ENCODE peak calls at places on chromosome 13, in eight cellular contexts. J is transverse colon, K is glutamatergic neuron, B is right lobe of liver, Q is mucosa of descending colon, R is astrocyte, L is dorsolateral prefrontal cortex, S is prostate gland. D is an unnamed sample.

GRCh38 chr13:102556806-102557205 is 40.0 kb upstream of the TPP2 start:
- DNase-seq in J (no peak), K (no peak), B (no peak), Q (no peak), R (no peak), L (no peak), S (no peak), D (no peak)

GRCh38 chr13:75302031-75302430 is 179.9 kb downstream of the TBC1D4 start:
- DNase-seq in J (no peak), K (no peak), B (no peak), Q (no peak), R (no peak), L (no peak), S (no peak), D (no peak)

GRCh38 chr13:35978607-35979316 is 152.4 kb downstream of the DCLK1 start:
- DNase-seq in J (no peak), K (no peak), B (no peak), Q (peak), R (peak), L (no peak), S (peak), D (peak)

GRCh38 chr13:53054569-53054968 is 26.0 kb downstream of the OLFM4 start:
- DNase-seq in J (no peak), K (no peak), B (no peak), Q (no peak), R (no peak), L (no peak), S (no peak), D (no peak)

GRCh38 chr13:28750187-28751045 is 31.6 kb upstream of the SLC46A3 start:
- DNase-seq in J (no peak), K (no peak), B (no peak), Q (no peak), R (no peak), L (no peak), S (no peak), D (no peak)

GRCh38 chr13:75596657-75597182 is 39.4 kb upstream of the LMO7 start:
- DNase-seq in J (no peak), K (no peak), B (no peak), Q (no peak), R (no peak), L (no peak), S (no peak), D (no peak)

GRCh38 chr13:110799246-110800236 is 86.0 kb downstream of the ING1 start:
- DNase-seq in J (no peak), K (no peak), B (no peak), Q (no peak), R (peak), L (no peak), S (no peak), D (no peak)

GRCh38 chr13:76798037-76798436 is 88.2 kb downstream of the KCTD12 start:
- DNase-seq in J (no peak), K (no peak), B (no peak), Q (no peak), R (no peak), L (no peak), S (no peak), D (no peak)

GRCh38 chr13:46580362-46580839 is 27.4 kb downstream of the LRCH1 start:
- DNase-seq in J (no peak), K (no peak), B (no peak), Q (no peak), R (no peak), L (no peak), S (no peak), D (no peak)

GRCh38 chr13:59425211-59425721 is 738.5 kb downstream of the DIAPH3 start:
- DNase-seq in J (no peak), K (no peak), B (no peak), Q (no peak), R (peak), L (no peak), S (no peak), D (no peak)

GRCh38 chr13:99955747-99956472 is 15.7 kb downstream of the ZIC5 start:
- DNase-seq in J (no peak), K (no peak), B (no peak), Q (no peak), R (peak), L (no peak), S (no peak), D (peak)

GRCh38 chr13:107099661-107100060 is 531.7 kb upstream of the ARGLU1 start:
- DNase-seq in J (no peak), K (no peak), B (no peak), Q (no peak), R (peak), L (no peak), S (no peak), D (no peak)

GRCh38 chr13:41505209-41505835 is 48.0 kb downstream of the RGCC start:
- DNase-seq in J (no peak), K (no peak), B (no peak), Q (no peak), R (peak), L (no peak), S (no peak), D (no peak)

GRCh38 chr13:89900104-89900760 is 1447.3 kb upstream of the MIR17HG start:
- DNase-seq in J (no peak), K (no peak), B (no peak), Q (no peak), R (no peak), L (no peak), S (no peak), D (no peak)

GRCh38 chr13:62320129-62320724 is 904.6 kb upstream of the PCDH20 start:
- DNase-seq in J (no peak), K (no peak), B (no peak), Q (no peak), R (peak), L (no peak), S (no peak), D (no peak)

GRCh38 chr13:57631607-57632275 is at the start of gene PCDH17:
- DNase-seq in J (peak), K (peak), B (peak), Q (no peak), R (peak), L (no peak), S (no peak), D (no peak)

GRCh38 chr13:110475117-110475516 is 86.4 kb downstream of the RAB20 start:
- DNase-seq in J (no peak), K (no peak), B (no peak), Q (no peak), R (no peak), L (no peak), S (no peak), D (no peak)

GRCh38 chr13:106961219-106961618 is 393.3 kb upstream of the ARGLU1 start:
- DNase-seq in J (no peak), K (no peak), B (peak), Q (no peak), R (no peak), L (no peak), S (no peak), D (no peak)

GRCh38 chr13:112522578-112522977 is 65.4 kb downstream of the TUBGCP3 start:
- DNase-seq in J (no peak), K (no peak), B (no peak), Q (no peak), R (peak), L (no peak), S (no peak), D (no peak)

GRCh38 chr13:99969368-99969933 is 2.1 kb downstream of the ZIC5 start:
- DNase-seq in J (no peak), K (no peak), B (no peak), Q (no peak), R (no peak), L (no peak), S (no peak), D (peak)

GRCh38 chr13:113846639-113847318 is 17.1 kb downstream of the GAS6 start:
- DNase-seq in J (no peak), K (no peak), B (no peak), Q (no peak), R (no peak), L (peak), S (no peak), D (peak)

GRCh38 chr13:76216729-76217128 is 580.6 kb downstream of the LMO7 start:
- DNase-seq in J (no peak), K (no peak), B (no peak), Q (no peak), R (peak), L (no peak), S (no peak), D (no peak)

GRCh38 chr13:113934576-113934975 is 39.3 kb downstream of the C13orf46 start:
- DNase-seq in J (peak), K (no peak), B (no peak), Q (no peak), R (no peak), L (peak), S (no peak), D (no peak)

GRCh38 chr13:107365466-107366215 is 797.7 kb upstream of the ARGLU1 start:
- DNase-seq in J (no peak), K (no peak), B (no peak), Q (no peak), R (peak), L (no peak), S (no peak), D (no peak)

GRCh38 chr13:51714663-51715168 is 89.2 kb downstream of the DHRS12 start:
- DNase-seq in J (no peak), K (no peak), B (no peak), Q (no peak), R (peak), L (no peak), S (no peak), D (no peak)

GRCh38 chr13:49444517-49445395 is 682 bp downstream of the SETDB2 start:
- DNase-seq in J (peak), K (no peak), B (no peak), Q (peak), R (peak), L (no peak), S (peak), D (no peak)

GRCh38 chr13:95500136-95500718 is 52.3 kb upstream of the CLDN10 start:
- DNase-seq in J (no peak), K (no peak), B (no peak), Q (no peak), R (no peak), L (no peak), S (no peak), D (no peak)

GRCh38 chr13:110268061-110268460 is 38.9 kb downstream of the COL4A1 start:
- DNase-seq in J (no peak), K (no peak), B (no peak), Q (no peak), R (no peak), L (no peak), S (no peak), D (no peak)

GRCh38 chr13:73428137-73428536 is 369.3 kb downstream of the KLF5 start:
- DNase-seq in J (no peak), K (no peak), B (no peak), Q (no peak), R (peak), L (no peak), S (no peak), D (no peak)

GRCh38 chr13:29923554-29924481 is 73.4 kb upstream of the UBL3 start:
- DNase-seq in J (peak), K (peak), B (peak), Q (peak), R (peak), L (no peak), S (peak), D (peak)

GRCh38 chr13:29924951-29925350 is 74.5 kb upstream of the UBL3 start:
- DNase-seq in J (no peak), K (peak), B (no peak), Q (no peak), R (no peak), L (no peak), S (no peak), D (no peak)

GRCh38 chr13:29925457-29925856 is 75.0 kb upstream of the UBL3 start:
- DNase-seq in J (peak), K (no peak), B (peak), Q (peak), R (peak), L (no peak), S (peak), D (no peak)

GRCh38 chr13:29922896-29923295 is 72.5 kb upstream of the UBL3 start:
- DNase-seq in J (no peak), K (no peak), B (no peak), Q (no peak), R (peak), L (no peak), S (no peak), D (no peak)

DNA sequence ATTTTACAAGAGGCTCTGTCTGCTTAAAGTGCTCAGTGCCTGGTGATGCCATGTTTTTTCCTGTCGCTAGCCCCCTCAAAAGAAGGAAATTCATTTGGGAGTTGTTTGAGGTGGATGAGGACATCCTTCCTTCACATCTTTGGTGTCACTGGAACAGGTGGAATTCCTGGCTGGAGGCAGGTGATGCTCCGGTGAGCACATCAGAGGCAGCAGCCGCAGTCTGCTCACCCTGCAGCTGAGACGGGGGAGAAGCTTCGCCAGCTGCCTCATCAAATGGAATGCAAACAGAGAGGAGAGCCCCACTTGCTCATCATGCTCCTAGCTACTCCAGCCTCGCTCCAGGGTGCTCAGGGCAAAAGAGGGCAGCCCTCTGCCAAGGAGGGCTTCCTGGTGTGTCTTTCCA is 74.1 kb upstream of the UBL3 start:
- DNase-seq in J (no peak), K (no peak), B (no peak), Q (no peak), R (peak), L (no peak), S (no peak), D (no peak)
- TF ChIP-seq CTCF in J (no peak), K (peak), B (no peak), Q (no peak), R (no peak), L (no peak), S (peak), D (no peak)

DNA sequence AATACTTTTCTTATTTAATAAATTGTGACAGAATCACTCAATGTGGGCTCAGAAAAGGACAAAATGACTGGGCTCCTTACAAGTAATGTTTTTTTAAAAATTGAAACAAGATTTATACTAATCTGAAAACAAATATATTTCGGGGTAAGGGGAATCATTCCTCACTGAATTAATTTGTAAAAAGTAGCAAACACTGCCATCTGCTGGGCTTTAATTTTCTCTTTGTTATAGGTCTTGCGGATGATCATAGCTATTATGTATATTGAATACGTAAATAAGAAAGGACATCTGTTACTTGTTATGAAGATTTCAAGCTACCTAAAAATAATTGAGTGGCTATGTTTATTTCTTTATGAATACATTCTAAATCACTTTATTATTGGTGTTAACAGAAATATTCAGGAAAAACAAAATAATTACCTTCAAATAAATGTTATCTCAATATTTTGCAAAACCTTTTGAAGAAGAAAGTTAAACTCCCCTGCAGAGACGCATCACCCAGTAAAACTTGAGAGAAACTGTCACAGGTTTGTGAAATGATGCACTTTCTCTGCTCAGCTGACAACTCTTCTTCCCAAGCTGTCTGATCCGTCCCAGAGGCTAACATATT is 17.8 kb upstream of the ENOX1 start:
- DNase-seq in J (no peak), K (no peak), B (no peak), Q (peak), R (peak), L (no peak), S (peak), D (no peak)
- TF ChIP-seq CTCF in J (peak), K (peak), B (peak), Q (no peak), R (peak), L (peak), S (peak), D (no peak)

GRCh38 chr13:22789027-22789593 is 391.7 kb upstream of the SGCG start:
- DNase-seq in J (no peak), K (no peak), B (no peak), Q (no peak), R (no peak), L (no peak), S (no peak), D (no peak)

GRCh38 chr13:22793598-22794134 is 387.1 kb upstream of the SGCG start:
- DNase-seq in J (no peak), K (no peak), B (no peak), Q (peak), R (peak), L (no peak), S (no peak), D (no peak)

GRCh38 chr13:22789916-22790315 is 390.9 kb upstream of the SGCG start:
- DNase-seq in J (no peak), K (no peak), B (no peak), Q (no peak), R (no peak), L (no peak), S (no peak), D (no peak)
- TF ChIP-seq CTCF in J (no peak), K (no peak), B (no peak), Q (no peak), R (no peak), L (no peak), S (no peak), D (no peak)

GRCh38 chr13:33634526-33635111 is 183.3 kb upstream of the RFC3 start:
- DNase-seq in J (no peak), K (no peak), B (no peak), Q (no peak), R (peak), L (no peak), S (no peak), D (no peak)
- TF ChIP-seq CTCF in J (no peak), K (no peak), B (no peak), Q (no peak), R (no peak), L (no peak), S (no peak), D (no peak)

DNA sequence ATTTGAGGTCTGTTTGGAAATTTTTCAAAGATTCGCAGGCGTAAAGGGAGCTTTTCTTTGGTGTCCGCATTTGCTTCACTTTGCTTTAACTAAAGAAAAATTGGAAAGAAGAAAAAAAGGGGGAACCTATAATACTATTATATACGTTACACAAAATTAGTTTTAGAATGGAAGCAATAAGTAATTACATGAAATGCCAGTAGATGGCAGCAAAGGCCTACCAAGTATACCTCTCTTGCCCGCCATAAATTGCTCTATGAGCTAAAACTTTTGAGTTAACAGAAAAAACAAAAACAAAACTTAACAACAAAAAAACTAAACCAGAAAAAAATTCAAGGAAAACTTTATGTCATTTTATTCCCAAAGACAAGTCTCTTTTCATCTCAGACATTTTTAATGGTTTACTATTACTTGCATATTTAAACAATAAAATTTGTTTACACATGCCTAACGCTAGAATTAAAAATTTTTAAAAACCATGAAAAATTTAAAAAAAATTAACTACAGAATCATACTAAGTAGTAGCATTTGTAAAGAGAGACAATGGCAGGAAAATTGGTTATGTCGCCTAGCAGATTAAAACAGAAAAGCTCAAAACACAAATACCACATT is 271.4 kb downstream of the NALCN start:
- DNase-seq in J (no peak), K (no peak), B (no peak), Q (peak), R (peak), L (no peak), S (peak), D (no peak)
- TF ChIP-seq CTCF in J (peak), K (peak), B (peak), Q (peak), R (peak), L (peak), S (peak), D (peak)

DNA sequence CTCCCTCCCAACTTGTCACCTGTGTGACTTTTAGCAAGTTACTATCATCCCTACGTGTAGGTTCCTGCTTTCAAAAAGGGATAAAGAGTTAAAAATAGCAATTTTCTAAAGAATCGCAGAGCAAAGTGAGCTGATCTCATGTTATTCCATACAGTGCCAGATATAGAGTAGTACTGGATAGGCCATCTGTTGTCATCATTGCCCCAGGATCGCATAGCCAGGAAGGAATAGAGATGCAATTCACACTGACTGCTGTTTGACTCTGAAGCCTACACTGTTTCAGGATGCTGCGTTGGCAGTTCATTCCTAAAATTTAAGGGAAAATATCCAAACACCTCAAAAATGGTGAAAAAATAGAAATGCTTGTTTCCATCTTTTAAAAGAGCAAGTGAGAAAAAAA is 138.9 kb downstream of the SHISA2 start:
- DNase-seq in J (no peak), K (no peak), B (no peak), Q (no peak), R (no peak), L (no peak), S (no peak), D (no peak)
- TF ChIP-seq CTCF in J (no peak), K (no peak), B (no peak), Q (no peak), R (no peak), L (no peak), S (no peak), D (no peak)